ENCODE peak calls at places on chromosomes 12 and 14, in ten cellular contexts. U is iPS DF 6.9, K is ovary, R is PC-3, M is esophagus squamous epithelium, F is ascending aorta, J is tibial artery, Q is heart left ventricle, T is mammary epithelial cell, P is right cardiac atrium. E is an unnamed sample. For H3K4me1, the result is how much of the 10 kb centered on the place peaks cover.

GRCh38 chr12:4164591-4165558 is 108.7 kb upstream of the CCND2 start:
- DNase-seq in J (peak), F (no peak), T (peak), U (no peak), Q (peak), K (no peak), M (no peak), R (no peak), P (peak), E (peak)

GRCh38 chr14:88553886-88554457 is 835 bp downstream of the PTPN21 start:
- DNase-seq in R (peak), U (no peak), K (peak), M (no peak), P (no peak), Q (no peak), F (no peak), J (no peak), T (no peak), E (no peak)

GRCh38 chr12:64099430-64099829 is 122.7 kb downstream of the KICS2 start:
- DNase-seq in J (no peak), F (no peak), P (no peak), T (peak), U (no peak), M (no peak), R (peak), Q (peak), K (peak), E (peak)

GRCh38 chr12:70607107-70607506 is 30.1 kb downstream of the PTPRB start:
- DNase-seq in T (no peak), P (no peak), F (no peak), J (no peak), R (no peak), M (no peak), K (no peak), Q (no peak), U (no peak), E (no peak)

GRCh38 chr12:109822951-109823411 is 10.2 kb downstream of the TRPV4 start:
- DNase-seq in U (no peak), M (no peak), J (no peak), R (peak), F (no peak), P (no peak), K (no peak), Q (no peak), T (peak), E (no peak)

GRCh38 chr12:90166012-90166411 is 457.4 kb upstream of the ATP2B1 start:
- DNase-seq in J (no peak), P (no peak), K (no peak), R (no peak), T (no peak), F (no peak), M (no peak), Q (no peak), U (no peak), E (no peak)

GRCh38 chr14:31933716-31934115 is 143.4 kb upstream of the ARHGAP5 start:
- DNase-seq in F (no peak), U (no peak), R (peak), P (no peak), J (no peak), M (no peak), T (no peak), K (no peak), Q (no peak), E (no peak)

GRCh38 chr14:67413806-67414769 is 2.1 kb upstream of the PLEK2 start:
- DNase-seq in T (peak), J (no peak), Q (no peak), R (peak), K (no peak), U (no peak), P (no peak), F (no peak), M (no peak), E (no peak)

GRCh38 chr14:55328317-55328716 is 57.1 kb downstream of the FBXO34 start:
- DNase-seq in M (no peak), T (peak), Q (no peak), F (no peak), J (no peak), K (no peak), P (no peak), R (no peak), U (no peak), E (no peak)

GRCh38 chr14:69715725-69716482 is 51.0 kb upstream of the SRSF5 start:
- DNase-seq in F (no peak), J (peak), R (no peak), K (peak), U (no peak), P (peak), Q (peak), T (peak), M (no peak), E (peak)

GRCh38 chr12:169528-170360 is 44.2 kb downstream of the SLC6A12 start:
- DNase-seq in R (no peak), F (no peak), P (no peak), Q (no peak), T (no peak), U (no peak), J (no peak), M (no peak), K (no peak), E (no peak)

GRCh38 chr14:85531594-85532391 is 1.8 kb downstream of the FLRT2 start:
- DNase-seq in Q (peak), J (peak), M (no peak), P (peak), U (no peak), R (no peak), F (no peak), T (peak), K (peak), E (peak)

GRCh38 chr14:85531141-85531593 is 1.2 kb downstream of the FLRT2 start:
- DNase-seq in P (peak), K (peak), M (no peak), J (no peak), Q (peak), R (no peak), T (peak), F (no peak), U (no peak), E (no peak)

GRCh38 chr14:85532981-85533820 is 3.3 kb downstream of the FLRT2 start:
- DNase-seq in U (no peak), F (no peak), Q (peak), R (peak), M (no peak), K (peak), J (peak), T (peak), P (peak), E (peak)

GRCh38 chr14:85533821-85534271 is 3.9 kb downstream of the FLRT2 start:
- DNase-seq in P (peak), Q (no peak), J (no peak), F (no peak), U (no peak), M (no peak), K (peak), R (no peak), T (peak), E (no peak)

DNA sequence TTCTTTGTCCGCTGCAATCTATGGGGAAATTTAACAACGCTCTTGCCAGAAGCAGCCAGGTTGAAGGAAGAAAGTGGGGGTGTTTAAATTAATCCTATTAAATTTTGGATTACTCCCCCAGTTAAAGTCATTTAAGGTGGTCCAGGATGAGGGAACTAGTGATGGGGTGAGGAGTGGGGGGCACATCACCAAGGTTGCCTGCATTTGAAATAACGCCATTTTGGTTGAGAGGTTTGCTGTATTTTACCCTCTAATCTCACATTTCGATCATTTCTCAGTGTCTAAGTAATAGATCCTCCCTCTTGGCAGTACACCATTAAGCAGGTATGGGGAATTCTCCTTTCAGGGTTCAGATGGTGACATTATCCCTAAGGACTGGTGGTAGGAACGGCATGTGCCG is 2.6 kb downstream of the FLRT2 start:
- DNase-seq in Q (no peak), K (no peak), T (no peak), U (no peak), M (no peak), J (no peak), F (no peak), R (no peak), P (no peak), E (no peak)
- H3K4me1 ChIP-seq in Q (under half), K (under half), T (under half), U (under half), M (under half), J (under half), F (under half), R (under half), P (under half), E (under half)

GRCh38 chr14:22479781-22480464 is 109.1 kb downstream of the DAD1 start:
- DNase-seq in K (no peak), U (no peak), R (no peak), J (no peak), T (no peak), P (no peak), Q (no peak), M (no peak), F (no peak), E (no peak)
- H3K4me1 ChIP-seq in K (under half), U (under half), R (under half), J (under half), T (under half), P (under half), Q (half or more), M (under half), F (under half), E (half or more)

DNA sequence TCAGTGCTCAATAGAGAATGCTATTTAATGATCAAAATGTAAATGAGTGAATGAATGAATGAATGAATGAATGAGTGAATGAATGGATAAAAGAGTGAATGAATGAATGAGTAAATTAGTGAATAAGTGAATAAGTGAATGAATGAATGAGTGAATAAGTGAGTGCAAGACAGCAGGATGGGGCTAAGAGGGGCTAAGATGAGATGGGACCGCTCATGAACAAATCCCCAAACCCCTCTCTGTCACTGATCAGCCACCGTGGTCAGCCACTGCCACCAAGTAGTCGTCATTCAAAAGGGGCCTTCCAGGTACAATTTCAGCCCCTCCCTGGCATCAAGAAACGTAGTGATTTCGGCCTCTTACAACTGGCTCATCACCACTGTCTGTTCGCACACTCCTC is 79.2 kb downstream of the BCL11B start:
- DNase-seq in J (no peak), Q (no peak), P (no peak), U (no peak), R (no peak), T (no peak), F (no peak), M (no peak), K (no peak), E (no peak)
- H3K4me1 ChIP-seq in J (under half), Q (under half), P (under half), U (under half), R (under half), T (under half), F (under half), M (under half), K (under half), E (under half)

DNA sequence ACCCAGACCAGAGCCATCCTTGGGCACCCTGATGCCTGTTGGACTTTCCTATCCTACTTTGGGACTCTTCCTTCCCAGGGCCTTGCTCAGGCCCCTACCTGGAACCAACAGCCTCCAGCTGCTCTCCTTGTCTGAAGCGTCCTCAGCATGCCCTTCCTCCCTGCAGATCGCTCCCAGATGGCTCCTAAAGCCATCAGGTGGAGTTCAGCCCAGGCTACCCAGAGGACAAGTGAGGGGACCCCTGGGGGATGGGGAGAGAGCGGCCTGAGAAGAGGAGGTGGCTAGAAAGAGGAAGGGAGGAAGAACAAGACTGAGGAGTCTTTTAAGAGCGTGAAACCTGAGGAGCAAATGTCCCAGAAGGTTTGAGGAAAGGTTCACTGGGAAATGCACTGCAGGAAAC is 236.6 kb downstream of the ZFP36L1 start:
- DNase-seq in R (no peak), K (no peak), T (no peak), P (no peak), F (no peak), M (no peak), J (no peak), U (no peak), Q (peak), E (no peak)
- H3K4me1 ChIP-seq in R (under half), K (under half), T (under half), P (under half), F (under half), M (under half), J (under half), U (under half), Q (under half), E (under half)

GRCh38 chr12:82698959-82699358 is 12.3 kb downstream of the TMTC2 start:
- DNase-seq in J (no peak), K (no peak), R (no peak), U (no peak), F (no peak), Q (no peak), P (no peak), M (no peak), T (no peak), E (no peak)
- H3K4me1 ChIP-seq in J (under half), K (under half), R (under half), U (under half), F (under half), Q (under half), P (under half), M (under half), T (under half), E (under half)

DNA sequence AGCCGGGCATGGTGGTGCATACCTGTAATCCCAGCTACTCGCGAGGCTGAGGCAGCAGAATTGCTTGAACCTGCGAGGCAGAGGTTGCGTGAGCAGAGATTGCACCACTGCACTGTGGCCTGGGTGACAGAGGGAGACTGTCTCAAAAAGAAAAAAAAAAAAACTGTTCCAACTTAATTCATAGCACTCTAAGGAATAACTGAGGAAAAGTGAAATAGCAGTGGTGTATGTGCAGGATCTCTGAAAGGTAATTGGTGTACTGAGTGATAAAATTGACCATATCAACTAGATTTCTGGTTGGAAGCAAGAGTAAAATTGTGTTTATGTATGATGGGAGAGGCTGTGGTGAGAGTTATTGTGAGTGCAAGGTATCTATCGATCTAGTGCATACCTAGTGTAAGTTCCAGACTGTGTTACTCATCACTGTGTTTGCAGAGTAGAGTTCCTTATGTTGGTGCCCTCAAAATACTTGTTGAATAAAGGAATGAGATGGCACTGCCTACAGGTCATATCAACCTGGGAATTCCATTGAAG is 6.3 kb downstream of the CAND1 start:
- DNase-seq in R (peak), M (no peak), T (peak), J (no peak), Q (no peak), P (no peak), K (no peak), U (no peak), F (no peak), E (no peak)
- H3K4me1 ChIP-seq in R (under half), M (half or more), T (under half), J (half or more), Q (half or more), P (under half), K (under half), U (under half), F (under half), E (half or more)